ENCODE peak calls at places on chromosomes 7 and 10, in four cellular contexts. P is stimulated activated CD4-positive, alpha-beta T cell treated with anti-CD3 and anti-CD28 coated beads, Interleukin-1b, Interleukin-23, amount 100 ng/mL, for 4 hours; V is amygdala; W is fibroblast of gingiva. L is an unnamed sample.

GRCh38 chr10:79299397-79300370 is 47.6 kb upstream of the PPIF start:
- DNase-seq in P (no peak), V (no peak), W (peak), L (no peak)

GRCh38 chr7:34759477-34760125 is 101.6 kb downstream of the NPSR1 start:
- DNase-seq in P (no peak), V (no peak), W (peak), L (no peak)

GRCh38 chr7:146115665-146116451 is 743 bp upstream of the CNTNAP2 start:
- DNase-seq in P (no peak), V (peak), W (peak), L (no peak)

GRCh38 chr7:36967387-36967786 is 243.1 kb upstream of the AOAH start:
- DNase-seq in P (no peak), V (no peak), W (peak), L (no peak)

GRCh38 chr7:55538538-55538937 is 33.8 kb downstream of the VOPP1 start:
- DNase-seq in P (no peak), V (no peak), W (peak), L (no peak)

GRCh38 chr7:159118623-159119022 is 26.0 kb downstream of the VIPR2 start:
- DNase-seq in P (no peak), V (no peak), W (no peak), L (no peak)

GRCh38 chr10:110784198-110784597 is 87.5 kb upstream of the PDCD4 start:
- DNase-seq in P (no peak), V (no peak), W (no peak), L (no peak)

GRCh38 chr7:75889826-75890225 is 11.0 kb downstream of the RHBDD2 start:
- DNase-seq in P (no peak), V (no peak), W (peak), L (no peak)

GRCh38 chr7:158402471-158402870 is 185.2 kb downstream of the PTPRN2 start:
- DNase-seq in P (no peak), V (no peak), W (no peak), L (no peak)

GRCh38 chr10:97138174-97138573 is 47.6 kb downstream of the SLIT1 start:
- DNase-seq in P (no peak), V (no peak), W (no peak), L (no peak)

GRCh38 chr7:119802147-119802546 is 470.8 kb upstream of the KCND2 start:
- DNase-seq in P (no peak), V (no peak), W (no peak), L (no peak)

GRCh38 chr7:662576-662975 is 63.9 kb upstream of the DNAAF5 start:
- DNase-seq in P (no peak), V (no peak), W (no peak), L (no peak)

GRCh38 chr7:130879191-130879590 is 145.2 kb upstream of the KLF14 start:
- DNase-seq in P (no peak), V (no peak), W (no peak), L (no peak)

GRCh38 chr7:118436663-118437062 is 212.2 kb downstream of the ANKRD7 start:
- DNase-seq in P (no peak), V (no peak), W (no peak), L (no peak)

GRCh38 chr7:124101173-124101768 is 68.4 kb upstream of the TMEM229A start:
- DNase-seq in P (no peak), V (no peak), W (no peak), L (no peak)

GRCh38 chr7:50308301-50309129 is 4.0 kb downstream of the IKZF1 start:
- DNase-seq in P (no peak), V (no peak), W (no peak), L (no peak)

GRCh38 chr10:35409094-35409582 is 72.8 kb downstream of the CCNY start:
- DNase-seq in P (no peak), V (no peak), W (peak), L (no peak)

GRCh38 chr10:70174058-70174741 is 3.9 kb upstream of the SAR1A start:
- DNase-seq in P (no peak), V (no peak), W (no peak), L (no peak)

L was measured in activated T-helper 9 cell treated with anti-CD3 and anti-CD28 coated beads, Interleukin-2, amount 50 U/mL, for 16 hours.